ENCODE peak calls at places on chromosomes 6 and 20, in four cellular contexts. One of them, this sample, is unnamed.

GRCh38 chr6:161161889-161162624 is 111.8 kb downstream of the AGPAT4 start:
- DNase-seq in heart right ventricle: no peak
- DNase-seq in heart left ventricle: no peak
- DNase-seq in fibroblast of lung: peak; percentile 68
- DNase-seq in this sample: no peak

GRCh38 chr6:109349419-109349987 is 32.8 kb downstream of the CD164 start:
- DNase-seq in heart right ventricle: no peak
- DNase-seq in heart left ventricle: peak; percentile 43
- DNase-seq in fibroblast of lung: peak; percentile 83
- DNase-seq in this sample: peak; percentile 51

GRCh38 chr6:127216821-127217789 is 49.6 kb upstream of the RNF146 start:
- DNase-seq in heart right ventricle: no peak
- DNase-seq in heart left ventricle: no peak
- DNase-seq in fibroblast of lung: no peak
- DNase-seq in this sample: no peak

GRCh38 chr6:166743925-166744653 is 117.0 kb upstream of the RPS6KA2 start:
- DNase-seq in heart right ventricle: no peak
- DNase-seq in heart left ventricle: no peak
- DNase-seq in fibroblast of lung: no peak
- DNase-seq in this sample: no peak

GRCh38 chr20:51095755-51096509 is 73.0 kb upstream of the KCNG1 start:
- DNase-seq in heart right ventricle: no peak
- DNase-seq in heart left ventricle: no peak
- DNase-seq in fibroblast of lung: no peak
- DNase-seq in this sample: peak; percentile 34

GRCh38 chr20:51494241-51495110 is 48.0 kb downstream of the NFATC2 start:
- DNase-seq in heart right ventricle: no peak
- DNase-seq in heart left ventricle: no peak
- DNase-seq in fibroblast of lung: no peak
- DNase-seq in this sample: no peak

GRCh38 chr20:42483694-42484303 is 705.9 kb downstream of the PTPRT start:
- DNase-seq in heart right ventricle: peak; percentile 21
- DNase-seq in heart left ventricle: no peak
- DNase-seq in fibroblast of lung: no peak
- DNase-seq in this sample: peak; percentile 48

GRCh38 chr20:34776177-34776576 is 49.3 kb downstream of the NCOA6 start:
- DNase-seq in heart right ventricle: no peak
- DNase-seq in heart left ventricle: no peak
- DNase-seq in fibroblast of lung: no peak
- DNase-seq in this sample: no peak

GRCh38 chr6:17583811-17584210 is 16.3 kb upstream of the FAM8A1 start:
- DNase-seq in heart right ventricle: no peak
- DNase-seq in heart left ventricle: peak; percentile 45
- DNase-seq in fibroblast of lung: peak; percentile 63
- DNase-seq in this sample: no peak

GRCh38 chr20:51160011-51160410 is 137.1 kb upstream of the KCNG1 start:
- DNase-seq in heart right ventricle: no peak
- DNase-seq in heart left ventricle: no peak
- DNase-seq in fibroblast of lung: no peak
- DNase-seq in this sample: no peak

GRCh38 chr6:34362909-34363713 is 29.4 kb downstream of the NUDT3 start:
- DNase-seq in heart right ventricle: no peak
- DNase-seq in heart left ventricle: no peak
- DNase-seq in fibroblast of lung: no peak
- DNase-seq in this sample: no peak

DNA sequence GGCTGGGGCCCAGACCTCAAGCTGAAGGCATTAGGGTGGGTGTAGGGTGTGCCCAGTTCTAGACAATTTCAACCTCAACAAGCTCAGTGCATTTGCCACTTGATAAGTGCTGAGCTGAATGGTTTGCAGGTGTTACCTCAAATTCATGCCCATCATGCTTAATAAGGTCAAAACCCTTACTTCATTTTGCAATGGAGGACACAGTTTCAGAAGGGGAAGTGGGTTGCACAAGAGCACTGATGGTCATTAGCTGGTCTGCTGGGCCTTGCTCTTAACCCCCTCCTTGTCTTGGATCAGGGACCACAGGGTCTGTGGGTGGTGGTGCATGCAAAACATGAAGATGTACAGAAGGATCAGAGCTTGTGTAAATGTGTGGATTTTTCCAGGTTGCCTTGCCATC is 71.0 kb upstream of the SIRPA start:
- DNase-seq in heart right ventricle: no peak
- DNase-seq in heart left ventricle: no peak
- DNase-seq in fibroblast of lung: no peak
- DNase-seq in this sample: no peak
- H3K27ac ChIP-seq in heart right ventricle: no peak overlapping the region
- H3K27ac ChIP-seq in heart left ventricle: peak overlapping the region; percentile 72
- H3K27ac ChIP-seq in fibroblast of lung: no peak overlapping the region
- H3K27ac ChIP-seq in this sample: no peak overlapping the region

GRCh38 chr6:27016689-27017088 is 230.8 kb upstream of the PRSS16 start:
- DNase-seq in heart right ventricle: no peak
- DNase-seq in heart left ventricle: no peak
- DNase-seq in fibroblast of lung: no peak
- DNase-seq in this sample: no peak

GRCh38 chr6:27025351-27025750 is 222.2 kb upstream of the PRSS16 start:
- DNase-seq in heart right ventricle: no peak
- DNase-seq in heart left ventricle: no peak
- DNase-seq in fibroblast of lung: no peak
- DNase-seq in this sample: no peak

GRCh38 chr6:27020553-27020880 is 227.0 kb upstream of the PRSS16 start:
- DNase-seq in heart right ventricle: no peak
- DNase-seq in heart left ventricle: no peak
- DNase-seq in fibroblast of lung: no peak
- DNase-seq in this sample: no peak

GRCh38 chr6:27023664-27024063 is 223.8 kb upstream of the PRSS16 start:
- DNase-seq in heart right ventricle: no peak
- DNase-seq in heart left ventricle: no peak
- DNase-seq in fibroblast of lung: no peak
- DNase-seq in this sample: no peak

DNA sequence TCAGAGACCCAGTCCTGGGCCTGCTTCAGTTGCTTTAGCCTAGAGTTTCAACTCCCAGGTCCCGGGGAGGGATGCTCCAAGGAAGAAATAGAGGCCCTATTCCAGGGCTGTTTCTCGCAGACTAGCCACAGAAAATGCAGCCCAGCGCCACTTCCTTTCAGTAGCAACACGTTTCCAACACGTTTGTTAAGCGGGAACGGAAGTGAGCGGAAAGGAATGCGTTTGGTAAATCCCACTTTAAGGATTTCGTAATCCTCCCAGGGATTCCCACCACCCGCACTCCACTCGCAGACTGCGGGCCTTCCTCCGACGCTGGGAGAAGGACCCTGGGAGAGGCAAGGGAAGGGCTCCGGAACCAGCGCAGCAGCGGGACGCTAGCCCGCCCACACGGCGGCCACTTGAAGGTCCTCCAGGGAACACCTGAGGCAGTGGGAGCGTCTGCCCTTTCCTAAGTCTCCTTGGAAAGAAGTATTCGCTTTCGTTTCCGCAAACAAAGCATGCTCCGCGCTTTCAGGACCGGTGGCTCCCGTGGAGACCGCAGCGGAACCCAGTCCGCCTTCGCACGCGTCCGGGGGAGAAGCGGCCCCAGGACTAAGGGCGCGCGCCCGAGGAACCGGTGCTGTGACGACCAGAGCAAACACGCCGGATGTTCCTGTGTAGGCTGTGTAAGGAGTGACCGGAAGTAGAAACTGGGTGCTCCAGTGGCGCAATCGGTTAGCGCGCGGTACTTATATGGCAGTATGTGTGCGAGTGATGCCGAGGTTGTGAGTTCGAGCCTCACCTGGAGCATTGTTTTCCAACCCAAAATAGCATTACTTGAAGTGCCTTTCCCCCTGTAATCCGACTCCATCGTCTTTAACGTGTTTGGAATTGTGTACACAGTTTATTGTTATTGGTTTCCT is 227.6 kb upstream of the PRSS16 start:
- DNase-seq in heart right ventricle: peak; percentile 80
- DNase-seq in heart left ventricle: peak; percentile 90
- DNase-seq in fibroblast of lung: peak; percentile 96
- DNase-seq in this sample: peak; percentile 78
- H3K27ac ChIP-seq in heart right ventricle: peak overlapping the region; percentile 57
- H3K27ac ChIP-seq in heart left ventricle: peak overlapping the region; percentile 93
- H3K27ac ChIP-seq in fibroblast of lung: peak overlapping the region; percentile 55
- H3K27ac ChIP-seq in this sample: peak overlapping the region; percentile 60

GRCh38 chr6:23348185-23348584 is 777.8 kb upstream of the NRSN1 start:
- DNase-seq in heart right ventricle: no peak
- DNase-seq in heart left ventricle: no peak
- DNase-seq in fibroblast of lung: no peak
- DNase-seq in this sample: no peak

GRCh38 chr6:23349521-23350147 is 776.4 kb upstream of the NRSN1 start:
- DNase-seq in heart right ventricle: no peak
- DNase-seq in heart left ventricle: no peak
- DNase-seq in fibroblast of lung: peak; percentile 77
- DNase-seq in this sample: peak; percentile 90

GRCh38 chr6:23354004-23354403 is 772.0 kb upstream of the NRSN1 start:
- DNase-seq in heart right ventricle: no peak
- DNase-seq in heart left ventricle: no peak
- DNase-seq in fibroblast of lung: no peak
- DNase-seq in this sample: no peak

DNA sequence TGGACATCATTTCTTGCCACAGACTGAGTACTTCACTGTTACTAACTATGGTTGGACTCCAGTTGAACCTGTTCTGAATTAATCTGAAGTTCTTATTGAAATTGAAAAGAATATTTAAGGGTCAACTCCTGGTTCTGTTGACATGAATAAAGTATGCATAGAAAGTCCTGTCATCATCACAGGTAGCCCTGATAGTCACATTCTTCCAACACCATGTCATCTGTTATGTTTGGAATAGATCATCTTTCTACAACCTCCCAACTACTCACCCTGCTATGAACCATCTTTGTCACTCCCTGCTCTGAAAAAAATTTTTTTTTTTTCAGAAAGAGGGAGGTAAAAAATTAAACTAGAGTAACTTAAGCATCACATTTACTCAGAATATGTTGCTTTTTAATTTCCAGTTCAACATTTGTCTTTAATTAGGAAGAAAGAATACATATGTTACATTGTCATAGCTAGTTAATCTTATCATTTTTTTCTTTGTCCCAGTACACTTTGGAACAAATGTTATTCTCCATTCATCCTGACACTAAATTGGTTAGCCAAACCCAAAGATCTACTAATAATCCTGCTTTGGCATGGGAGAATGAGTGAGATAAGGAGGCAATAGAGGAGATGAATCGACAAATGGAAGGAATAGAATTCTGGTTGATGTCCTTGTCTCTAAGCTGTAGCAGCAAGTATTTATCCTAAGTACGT is 775.1 kb upstream of the NRSN1 start:
- DNase-seq in heart right ventricle: no peak
- DNase-seq in heart left ventricle: no peak
- DNase-seq in fibroblast of lung: no peak
- DNase-seq in this sample: no peak
- H3K27ac ChIP-seq in heart right ventricle: no peak overlapping the region
- H3K27ac ChIP-seq in heart left ventricle: no peak overlapping the region
- H3K27ac ChIP-seq in fibroblast of lung: no peak overlapping the region
- H3K27ac ChIP-seq in this sample: no peak overlapping the region

DNA sequence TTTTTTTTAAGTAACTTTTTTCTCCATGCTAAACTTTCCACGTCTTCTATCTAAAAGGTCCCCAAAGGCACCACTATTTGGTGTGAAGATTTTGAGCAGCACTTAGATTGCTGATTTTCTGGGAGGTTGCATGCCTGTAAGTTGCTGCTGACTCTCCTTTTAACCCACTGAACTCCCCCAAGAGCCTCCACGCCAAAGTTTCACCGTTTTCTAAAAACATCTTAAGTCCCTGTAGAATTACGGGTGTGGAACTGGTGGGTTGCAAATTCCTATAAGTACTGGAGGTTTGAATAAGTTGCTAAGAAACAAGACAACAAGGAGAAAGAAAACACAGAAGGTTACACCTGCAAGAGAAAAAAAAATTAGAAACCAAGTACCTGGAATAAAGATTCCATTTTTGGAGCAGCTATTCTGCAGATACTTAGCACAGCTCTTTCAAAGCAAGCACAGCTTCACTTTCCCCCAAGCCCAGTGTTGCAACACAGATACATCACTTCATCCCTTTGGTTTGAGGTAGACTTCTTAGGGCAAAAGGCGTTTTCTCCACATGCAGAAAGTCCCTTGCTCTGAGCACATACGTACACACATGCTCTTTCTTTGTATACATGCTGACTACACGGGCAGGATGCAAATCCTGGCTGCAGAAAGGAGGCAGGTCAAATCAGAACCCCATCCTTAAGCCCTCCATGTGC is 5.0 kb downstream of the JAG1 start:
- DNase-seq in heart right ventricle: no peak
- DNase-seq in heart left ventricle: no peak
- DNase-seq in fibroblast of lung: no peak
- DNase-seq in this sample: no peak
- H3K27ac ChIP-seq in heart right ventricle: no peak overlapping the region
- H3K27ac ChIP-seq in heart left ventricle: peak overlapping the region; percentile 37
- H3K27ac ChIP-seq in fibroblast of lung: no peak overlapping the region
- H3K27ac ChIP-seq in this sample: no peak overlapping the region

GRCh38 chr20:20709858-20710257 is 2.6 kb downstream of the RALGAPA2 start:
- DNase-seq in heart right ventricle: no peak
- DNase-seq in heart left ventricle: no peak
- DNase-seq in fibroblast of lung: no peak
- DNase-seq in this sample: no peak
- H3K27ac ChIP-seq in heart right ventricle: no peak overlapping the region
- H3K27ac ChIP-seq in heart left ventricle: peak overlapping the region; percentile 98
- H3K27ac ChIP-seq in fibroblast of lung: no peak overlapping the region
- H3K27ac ChIP-seq in this sample: no peak overlapping the region

DNA sequence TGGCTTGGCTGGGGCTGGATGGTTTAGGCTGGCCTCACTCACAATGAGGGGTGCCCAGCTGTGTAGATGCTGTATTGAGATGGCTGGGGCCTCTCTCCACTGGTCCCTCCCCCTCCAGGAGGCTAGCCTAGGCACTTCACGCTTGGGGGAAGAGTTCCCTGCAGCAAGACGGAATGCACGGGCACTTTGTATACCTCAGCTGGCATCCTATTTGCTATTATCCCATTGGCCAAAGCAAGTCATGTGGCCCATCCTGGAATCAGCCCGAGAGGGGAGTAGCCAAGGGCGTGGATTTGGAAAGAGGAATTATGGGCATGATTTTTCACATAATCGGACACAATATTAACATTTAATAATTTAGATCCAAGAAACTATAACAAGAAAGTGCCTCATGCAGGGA is 64.3 kb downstream of the ISM1 start:
- DNase-seq in heart right ventricle: no peak
- DNase-seq in heart left ventricle: no peak
- DNase-seq in fibroblast of lung: no peak
- DNase-seq in this sample: no peak
- H3K27ac ChIP-seq in heart right ventricle: no peak overlapping the region
- H3K27ac ChIP-seq in heart left ventricle: no peak overlapping the region
- H3K27ac ChIP-seq in fibroblast of lung: no peak overlapping the region
- H3K27ac ChIP-seq in this sample: no peak overlapping the region

This sample was measured in A673.